ENCODE peak calls at places on chromosomes 4 and X, in nine cellular contexts. C, A, W, Y, Z, B, X, G and P are unnamed samples.

GRCh38 chr4:93157984-93158383 is 670.6 kb upstream of the ATOH1 start:
- DNase-seq in C (no peak), A (no peak), W (no peak), Y (no peak), Z (no peak), B (no peak), X (no peak), G (no peak), P (no peak)

GRCh38 chr4:29326816-29327215 is 1393.4 kb upstream of the PCDH7 start:
- DNase-seq in C (no peak), A (no peak), W (peak; percentile 25), Y (no peak), Z (no peak), B (no peak), X (no peak), G (no peak), P (no peak)

GRCh38 chrX:7091923-7092322 is 55.6 kb upstream of the STS start:
- DNase-seq in C (no peak), A (no peak), W (no peak), Y (no peak), Z (no peak), B (no peak), X (no peak), G (no peak), P (no peak)

GRCh38 chrX:118569676-118570075 is 74.1 kb downstream of the DOCK11 start:
- DNase-seq in C (no peak), A (no peak), W (no peak), Y (peak; percentile 25), Z (no peak), B (no peak), X (no peak), G (no peak), P (no peak)

GRCh38 chr4:20253272-20253798 is 1.6 kb downstream of the SLIT2 start:
- DNase-seq in C (no peak), A (no peak), W (peak; percentile 39), Y (no peak), Z (no peak), B (no peak), X (no peak), G (no peak), P (no peak)

GRCh38 chr4:139858436-139859225 is 193.0 kb downstream of the MGST2 start:
- DNase-seq in C (no peak), A (no peak), W (no peak), Y (no peak), Z (no peak), B (no peak), X (no peak), G (no peak), P (no peak)

GRCh38 chrX:149222040-149222439 is 283.1 kb downstream of the IDS start:
- DNase-seq in C (no peak), A (no peak), W (no peak), Y (no peak), Z (no peak), B (no peak), X (no peak), G (no peak), P (no peak)

GRCh38 chrX:134727363-134727762 is 69.1 kb upstream of the PLAC1 start:
- DNase-seq in C (no peak), A (no peak), W (no peak), Y (no peak), Z (no peak), B (no peak), X (no peak), G (no peak), P (no peak)

GRCh38 chr4:6019316-6020263 is 1.4 kb upstream of the C4orf50 start:
- DNase-seq in C (peak; percentile 37), A (no peak), W (peak; percentile 67), Y (no peak), Z (peak; percentile 58), B (peak; percentile 24), X (peak; percentile 36), G (no peak), P (peak; percentile 62)

GRCh38 chr4:51858605-51859211 is 15.8 kb downstream of the DCUN1D4 start:
- DNase-seq in C (no peak), A (no peak), W (no peak), Y (no peak), Z (no peak), B (no peak), X (no peak), G (no peak), P (no peak)

GRCh38 chr4:85740431-85740861 is 265.5 kb downstream of the ARHGAP24 start:
- DNase-seq in C (no peak), A (no peak), W (peak; percentile 54), Y (no peak), Z (no peak), B (no peak), X (no peak), G (no peak), P (no peak)

GRCh38 chr4:121243476-121243875 is 79.4 kb upstream of the TNIP3 start:
- DNase-seq in C (no peak), A (no peak), W (peak; percentile 15), Y (no peak), Z (no peak), B (no peak), X (no peak), G (no peak), P (no peak)

GRCh38 chr4:1288786-1289185 is 905 bp upstream of the MAEA start:
- DNase-seq in C (no peak), A (no peak), W (no peak), Y (no peak), Z (no peak), B (no peak), X (no peak), G (no peak), P (no peak)

GRCh38 chrX:45806410-45807121 is 605.9 kb upstream of the DIPK2B start:
- DNase-seq in C (no peak), A (peak; percentile 6), W (peak; percentile 84), Y (no peak), Z (no peak), B (no peak), X (no peak), G (no peak), P (no peak)

GRCh38 chr4:173242466-173243250 is 74.0 kb downstream of the GALNT7 start:
- DNase-seq in C (no peak), A (no peak), W (no peak), Y (no peak), Z (no peak), B (no peak), X (no peak), G (no peak), P (no peak)

GRCh38 chrX:120604359-120604782 is 470 bp downstream of the MCTS1 start:
- DNase-seq in C (no peak), A (no peak), W (peak; percentile 64), Y (no peak), Z (no peak), B (peak; percentile 19), X (peak; percentile 52), G (no peak), P (no peak)

GRCh38 chr4:26522478-26522877 is 32.2 kb upstream of the CCKAR start:
- DNase-seq in C (no peak), A (no peak), W (peak; percentile 51), Y (no peak), Z (no peak), B (no peak), X (no peak), G (no peak), P (no peak)

GRCh38 chr4:8316251-8316771 is 46.8 kb downstream of the HTRA3 start:
- DNase-seq in C (no peak), A (no peak), W (no peak), Y (no peak), Z (no peak), B (no peak), X (no peak), G (peak; percentile 31), P (peak; percentile 40)

GRCh38 chr4:98938386-98938785 is 9.5 kb upstream of the EIF4E start:
- DNase-seq in C (no peak), A (no peak), W (peak; percentile 66), Y (no peak), Z (no peak), B (no peak), X (peak; percentile 7), G (no peak), P (no peak)

GRCh38 chr4:47510506-47511143 is 25.6 kb downstream of the ATP10D start:
- DNase-seq in C (no peak), A (no peak), W (peak; percentile 55), Y (no peak), Z (no peak), B (no peak), X (no peak), G (no peak), P (no peak)

GRCh38 chr4:53522334-53522733 is 69.0 kb downstream of the LNX1 start:
- DNase-seq in C (no peak), A (no peak), W (no peak), Y (no peak), Z (no peak), B (no peak), X (no peak), G (no peak), P (no peak)

GRCh38 chr4:7414736-7415510 is 19.8 kb downstream of the PSAPL1 start:
- DNase-seq in C (no peak), A (no peak), W (no peak), Y (no peak), Z (peak; percentile 2), B (no peak), X (no peak), G (no peak), P (no peak)

GRCh38 chr4:123503698-123504389 is 107.2 kb downstream of the SPRY1 start:
- DNase-seq in C (no peak), A (no peak), W (no peak), Y (no peak), Z (no peak), B (no peak), X (no peak), G (no peak), P (no peak)